ENCODE peak calls at places on chromosomes 4 and X, in six cellular contexts. F is WTC11; H is pons; K is stimulated activated CD4-positive, alpha-beta T cell treated with anti-CD3 and anti-CD28 coated beads, TNF-alpha, amount 100 ng/mL, for 1 hour; Y is AG10803; T is activated naive CD8-positive, alpha-beta T cell treated with anti-CD3 and anti-CD28 coated beads, Interleukin-2, amount 10 ng/mL, durations not matched to agents 7 days and 5 days. D is an unnamed sample.

GRCh38 chrX:132023117-132023895 is at the start of gene STK26:
- DNase-seq in F (peak; percentile 74), H (peak; percentile 17), K (peak; percentile 44), Y (peak; percentile 40), T (peak; percentile 84), D (peak; percentile 61)

GRCh38 chr4:81214518-81215218 is 354 bp downstream of the PRKG2 start:
- DNase-seq in F (peak; percentile 56), H (no peak), K (no peak), Y (peak; percentile 31), T (peak; percentile 38), D (no peak)

GRCh38 chrX:41384041-41384705 is 50.2 kb downstream of the DDX3X start:
- DNase-seq in F (no peak), H (peak; percentile 26), K (peak; percentile 20), Y (peak; percentile 71), T (no peak), D (peak; percentile 35)

GRCh38 chr4:78517050-78517652 is 34.4 kb upstream of the ANXA3 start:
- DNase-seq in F (no peak), H (peak; percentile 54), K (no peak), Y (peak; percentile 49), T (no peak), D (no peak)

GRCh38 chr4:25904748-25905082 is 9.3 kb upstream of the SMIM20 start:
- DNase-seq in F (no peak), H (no peak), K (no peak), Y (no peak), T (no peak), D (no peak)

GRCh38 chr4:100095729-100096595 is 94.3 kb downstream of the DDIT4L start:
- DNase-seq in F (peak; percentile 55), H (peak; percentile 61), K (peak; percentile 21), Y (peak; percentile 76), T (no peak), D (peak; percentile 25)

GRCh38 chrX:54799046-54799445 is 991 bp upstream of the ITIH6 start:
- DNase-seq in F (no peak), H (no peak), K (no peak), Y (no peak), T (no peak), D (no peak)

GRCh38 chrX:46961574-46962279 is 49.5 kb downstream of the JADE3 start:
- DNase-seq in F (no peak), H (peak; percentile 21), K (no peak), Y (no peak), T (no peak), D (no peak)